ENCODE peak calls at places on chromosomes 2 and 18, in four cellular contexts. F is K562, U is GM12878, N is HepG2. V is an unnamed sample.

GRCh38 chr2:45921921-45922320 is 270.4 kb downstream of the PRKCE start:
- DNase-seq in U (no peak), N (no peak), F (no peak), V (no peak)

GRCh38 chr2:138829326-138829725 is 49.1 kb upstream of the NXPH2 start:
- DNase-seq in N (peak), F (peak), U (no peak), V (peak)

GRCh38 chr2:241936457-241937133 is 67.1 kb downstream of the RTP5 start:
- DNase-seq in U (no peak), N (no peak), F (no peak), V (no peak)

GRCh38 chr2:202736826-202737225 is 102.1 kb downstream of the FAM117B start:
- DNase-seq in F (no peak), N (no peak), U (no peak), V (no peak)

GRCh38 chr2:191991442-191991841 is 144.6 kb upstream of the CAVIN2 start:
- DNase-seq in U (no peak), N (no peak), F (no peak), V (no peak)

GRCh38 chr2:120856421-120856862 is 120.8 kb downstream of the GLI2 start:
- DNase-seq in F (peak), U (no peak), N (no peak), V (no peak)

GRCh38 chr18:22977847-22978701 is 44.9 kb downstream of the RBBP8 start:
- DNase-seq in U (no peak), F (no peak), N (no peak), V (peak)

GRCh38 chr2:89842180-89842908 is 1150.9 kb downstream of the RPIA start:
- DNase-seq in U (no peak), F (no peak), N (no peak), V (no peak)

GRCh38 chr2:28401-28975 is 17.8 kb downstream of the FAM110C start:
- DNase-seq in F (no peak), N (no peak), U (no peak), V (no peak)

GRCh38 chr2:82330104-82330503 is 2025.6 kb upstream of the LRRTM1 start:
- DNase-seq in N (no peak), F (no peak), U (no peak), V (no peak)

GRCh38 chr2:230224458-230224857 is 1.1 kb upstream of the SP140 start:
- DNase-seq in U (no peak), F (no peak), N (no peak), V (no peak)

GRCh38 chr2:230226090-230226551 is 585 bp downstream of the SP140 start:
- DNase-seq in F (no peak), U (peak), N (no peak), V (no peak)

GRCh38 chr2:230227216-230227615 is 1.7 kb downstream of the SP140 start:
- DNase-seq in U (no peak), F (no peak), N (peak), V (no peak)

GRCh38 chr2:230221533-230221932 is 1.7 kb upstream of the SP110 start:
- DNase-seq in F (no peak), U (no peak), N (no peak), V (no peak)

DNA sequence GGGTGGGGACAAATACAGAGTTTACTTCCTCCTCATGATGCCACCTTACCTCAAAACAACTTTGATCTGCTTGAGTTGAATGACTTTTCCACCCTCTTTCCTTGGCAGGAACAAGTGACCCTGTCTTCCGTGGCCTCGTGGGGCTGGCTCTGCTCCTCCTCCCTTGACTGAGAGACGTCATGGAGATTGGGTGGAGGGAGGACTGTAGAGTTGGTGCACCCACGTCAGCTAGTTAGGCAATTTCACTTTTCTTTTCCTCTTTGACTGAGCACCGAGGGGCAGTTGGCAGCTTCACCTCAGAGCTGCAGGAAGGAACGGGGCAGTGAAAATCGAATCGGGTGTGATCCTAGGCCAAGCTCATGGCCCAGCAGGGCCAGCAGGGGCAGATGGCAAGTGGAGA is at the start of gene SP140:
- DNase-seq in U (peak), F (no peak), N (no peak), V (no peak)
- TF ChIP-seq POLR2AphosphoS2 in U (peak), F (no peak), N (no peak), V (no peak)

DNA sequence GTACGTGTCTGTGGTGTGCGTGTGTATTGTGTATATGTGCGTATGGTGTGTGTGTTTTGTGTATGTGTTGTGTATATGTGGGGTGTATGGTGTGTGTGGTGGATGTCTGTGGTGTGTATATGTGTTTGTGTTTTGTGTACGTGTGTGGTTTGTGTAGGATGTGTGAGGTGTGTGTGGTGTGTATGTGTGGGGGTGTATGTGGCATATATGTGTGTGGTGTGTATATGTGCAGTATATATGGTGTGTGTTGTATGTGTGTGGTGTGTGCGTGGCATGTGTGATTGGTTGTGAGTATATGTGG is 101.3 kb downstream of the CLIP4 start:
- DNase-seq in N (no peak), F (no peak), U (no peak), V (no peak)
- TF ChIP-seq POLR2AphosphoS2 in N (no peak), F (no peak), U (no peak), V (no peak)

DNA sequence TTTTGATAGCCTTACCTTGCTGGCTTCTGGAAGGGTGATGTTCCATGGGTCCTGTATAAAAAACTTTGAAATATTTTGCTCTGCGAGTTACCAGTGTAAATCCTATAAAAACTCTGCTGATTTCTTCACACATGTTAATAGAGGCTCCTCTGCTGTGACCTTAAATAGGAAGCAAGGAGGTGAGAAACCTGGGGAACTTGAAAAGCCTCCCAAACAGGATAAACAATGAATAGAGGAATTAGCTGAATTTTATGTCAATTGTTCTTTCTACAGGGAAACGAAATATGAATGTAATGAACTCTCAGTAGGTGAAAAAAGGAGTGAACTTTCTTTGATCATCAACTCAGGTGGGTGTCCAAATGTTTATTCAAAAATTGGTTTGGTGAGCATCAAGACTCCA is 10.8 kb upstream of the CCL20 start:
- DNase-seq in F (no peak), N (no peak), U (no peak), V (no peak)
- TF ChIP-seq POLR2AphosphoS2 in F (no peak), N (no peak), U (no peak), V (no peak)

DNA sequence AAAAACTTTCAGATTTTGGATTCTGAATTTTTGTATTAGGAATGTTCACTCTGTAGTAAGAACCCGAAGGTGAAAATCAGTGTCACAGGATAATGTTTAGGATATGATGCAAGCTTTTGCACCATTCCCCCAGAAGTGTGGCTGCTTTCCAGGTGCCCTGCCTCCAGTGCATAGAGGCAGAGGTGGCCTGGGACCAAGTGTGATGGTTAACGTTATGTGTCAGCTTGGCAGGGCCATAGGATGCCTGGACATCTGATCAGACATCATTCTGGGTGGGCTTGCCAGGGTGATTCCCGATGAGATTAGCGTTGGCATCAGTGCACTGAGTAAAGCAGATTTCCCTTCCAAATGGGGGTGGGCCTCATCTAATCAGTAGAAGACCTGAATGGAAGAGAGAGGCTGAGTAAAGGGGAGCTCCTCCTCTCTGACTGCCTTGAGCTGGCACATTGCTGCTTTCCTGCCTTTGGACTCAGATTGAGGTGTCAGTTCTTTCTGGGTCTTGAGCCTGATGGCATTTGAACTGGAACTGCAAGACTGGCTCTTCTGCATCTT is 177.4 kb upstream of the HS6ST1 start:
- DNase-seq in N (no peak), U (no peak), F (no peak), V (no peak)
- TF ChIP-seq POLR2AphosphoS2 in N (no peak), U (no peak), F (no peak), V (no peak)

GRCh38 chr2:100905132-100905805 is 85.3 kb downstream of the NPAS2 start:
- DNase-seq in U (no peak), F (no peak), N (no peak), V (no peak)

GRCh38 chr2:100902833-100903405 is 83.0 kb downstream of the NPAS2 start:
- DNase-seq in N (peak), U (no peak), F (no peak), V (peak)

GRCh38 chr2:100906131-100906530 is 86.2 kb downstream of the NPAS2 start:
- DNase-seq in N (no peak), U (no peak), F (no peak), V (no peak)

GRCh38 chr2:100906679-100907078 is 86.7 kb downstream of the NPAS2 start:
- DNase-seq in U (no peak), F (no peak), N (no peak), V (no peak)

DNA sequence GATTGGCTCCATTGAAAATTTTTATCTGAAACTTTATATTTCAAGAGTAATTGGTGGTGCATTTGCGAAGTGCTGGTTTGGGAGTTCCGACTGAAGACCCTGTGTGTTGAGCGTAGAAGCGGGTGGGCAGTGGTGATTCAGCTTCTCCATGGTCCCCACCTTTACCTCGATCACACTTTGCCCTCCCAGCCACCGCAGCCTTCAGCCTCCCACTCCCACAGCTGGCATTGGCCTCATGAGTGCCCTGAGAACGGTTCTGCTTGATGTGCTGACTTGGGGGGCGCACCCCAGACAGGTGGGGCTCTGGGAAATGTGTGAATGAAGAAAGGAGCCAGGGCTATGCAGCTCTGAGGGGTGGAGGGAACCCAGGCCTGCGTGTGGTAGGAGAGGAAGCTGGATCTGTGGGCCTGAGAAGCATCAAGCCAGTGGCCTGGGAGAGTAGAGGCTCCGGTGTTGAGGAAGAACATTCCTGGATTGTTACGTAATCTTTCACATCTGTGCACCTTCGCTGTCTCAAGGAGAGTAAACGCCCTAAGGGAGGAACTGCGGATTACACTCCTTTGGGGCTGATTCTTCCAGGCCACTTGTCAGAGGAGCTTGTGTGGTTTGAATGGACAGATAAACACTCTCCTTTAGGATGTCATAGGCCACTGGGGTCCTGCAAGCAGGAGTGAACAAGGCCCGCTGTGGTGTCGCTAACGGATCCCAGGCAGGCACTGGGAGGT is 83.8 kb downstream of the NPAS2 start:
- DNase-seq in N (no peak), U (no peak), F (no peak), V (peak)
- TF ChIP-seq POLR2AphosphoS2 in N (no peak), U (no peak), F (no peak), V (no peak)

DNA sequence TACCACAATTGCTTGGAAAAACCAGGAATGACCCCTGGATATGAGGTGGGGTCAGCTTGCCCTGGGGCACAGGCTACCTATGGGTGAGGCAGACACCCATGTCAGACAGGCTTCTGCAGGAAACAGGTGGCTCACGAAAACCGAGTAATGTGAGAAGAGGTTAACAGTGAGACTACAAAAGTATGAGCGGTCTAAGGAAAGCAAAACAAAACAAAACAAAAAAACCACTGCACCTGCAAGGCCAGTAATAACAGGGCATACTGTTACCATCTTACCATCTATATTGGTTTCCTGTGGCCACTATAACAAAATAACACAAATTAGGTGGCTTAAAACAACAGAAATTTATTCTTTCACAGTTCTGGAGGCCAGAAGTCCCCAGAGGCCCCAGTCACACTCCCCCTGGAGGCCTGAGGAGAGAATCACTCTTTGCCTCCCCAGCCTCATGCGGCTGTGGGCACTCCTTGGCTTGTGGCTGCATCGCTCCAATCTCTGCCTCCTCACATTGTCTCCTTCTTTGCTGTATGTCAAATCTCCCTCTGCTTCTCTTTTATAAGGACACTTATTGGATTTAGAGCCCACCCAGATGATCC is 86.6 kb upstream of the EPC2 start:
- DNase-seq in U (no peak), F (no peak), N (no peak), V (no peak)
- TF ChIP-seq POLR2AphosphoS2 in U (no peak), F (no peak), N (no peak), V (no peak)

DNA sequence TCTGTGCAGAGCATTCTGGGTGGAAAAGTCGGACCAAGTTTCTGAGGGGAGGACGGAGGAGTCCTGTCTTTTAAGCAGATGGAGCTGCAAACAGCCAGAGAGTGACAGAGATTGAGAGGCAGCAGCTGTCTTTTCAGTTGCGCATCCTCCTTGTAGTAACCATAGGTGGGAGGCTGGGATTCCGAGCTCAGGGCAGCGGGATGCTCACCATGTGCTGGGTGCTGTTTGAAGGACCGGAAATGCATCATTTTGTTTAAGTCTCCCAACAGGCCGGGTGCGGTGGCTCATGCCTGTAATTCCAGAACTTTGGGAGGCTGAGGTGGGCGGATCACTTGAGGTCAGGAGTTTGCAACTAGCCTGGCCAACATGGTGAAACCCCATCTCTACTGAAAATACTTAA is 93.4 kb downstream of the AGAP1 start:
- DNase-seq in U (no peak), N (no peak), F (no peak), V (no peak)
- TF ChIP-seq POLR2AphosphoS2 in U (no peak), N (no peak), F (no peak), V (no peak)

DNA sequence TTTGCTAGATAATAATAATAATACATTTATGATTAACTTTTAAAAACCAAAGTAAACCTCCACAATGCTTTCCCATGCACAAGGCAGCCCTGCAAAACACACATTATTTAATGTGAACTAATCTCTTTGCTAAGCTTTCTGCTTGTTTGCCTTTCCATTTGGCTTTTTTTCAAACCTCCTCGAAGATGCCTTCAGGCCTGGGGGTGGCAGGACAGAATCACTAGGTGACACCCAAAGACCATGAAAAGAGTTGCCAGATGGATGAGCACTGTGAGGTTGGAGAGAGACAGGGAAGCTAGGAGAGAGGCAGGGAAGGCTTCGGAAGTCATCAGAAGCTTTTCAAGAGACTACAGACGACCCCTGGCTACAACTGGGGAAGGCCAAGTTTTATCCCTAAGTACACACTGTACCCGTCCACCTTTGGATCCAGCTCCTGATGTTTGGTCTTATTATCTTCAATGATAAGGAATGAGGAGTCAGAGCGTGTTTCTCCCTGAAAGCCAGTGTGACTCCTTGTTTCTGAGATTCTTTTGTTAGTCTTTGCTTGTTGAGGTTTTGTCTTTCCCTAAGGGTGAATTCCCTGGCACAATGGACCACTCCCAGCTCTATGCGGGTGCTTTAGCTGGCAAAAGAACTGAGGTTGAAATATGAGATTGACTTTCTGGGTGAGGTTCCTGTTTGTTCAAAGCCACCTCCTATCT is 33.5 kb upstream of the SLC9A2 start:
- DNase-seq in F (no peak), N (no peak), U (no peak), V (peak)
- TF ChIP-seq POLR2AphosphoS2 in F (no peak), N (no peak), U (no peak), V (no peak)

GRCh38 chr2:209596275-209596674 is 172.4 kb downstream of the MAP2 start:
- DNase-seq in N (no peak), U (no peak), F (no peak), V (no peak)

GRCh38 chr2:209591021-209591420 is 167.2 kb downstream of the MAP2 start:
- DNase-seq in F (no peak), N (no peak), U (no peak), V (no peak)

GRCh38 chr2:209593930-209594329 is 170.1 kb downstream of the MAP2 start:
- DNase-seq in F (no peak), N (no peak), U (no peak), V (no peak)

GRCh38 chr2:209592106-209592505 is 168.3 kb downstream of the MAP2 start:
- DNase-seq in F (no peak), N (no peak), U (no peak), V (no peak)
- TF ChIP-seq POLR2AphosphoS2 in F (no peak), N (no peak), U (no peak), V (no peak)